ENCODE peak calls at places on chromosomes 12 and 14, in seven cellular contexts. V, N, R, O, Z, K and P are unnamed samples.
A peak's percentile ranks its signal among the peaks of the same experiment; 100 is the strongest.

GRCh38 chr12:84135879-84136278 is 776.7 kb downstream of the SLC6A15 start:
- DNase-seq in V (no peak), N (no peak), R (no peak), O (no peak), Z (no peak), K (no peak), P (no peak)

GRCh38 chr14:104610749-104611310 is 6.3 kb upstream of the TMEM179 start:
- DNase-seq in V (peak; percentile 13), N (no peak), R (no peak), O (no peak), Z (no peak), K (no peak), P (no peak)

GRCh38 chr12:64392221-64392620 is 1.7 kb upstream of the C12orf56 start:
- DNase-seq in V (no peak), N (no peak), R (no peak), O (no peak), Z (no peak), K (peak; percentile 14), P (peak; percentile 42)

GRCh38 chr12:19244312-19244711 is 114.8 kb downstream of the PLEKHA5 start:
- DNase-seq in V (no peak), N (no peak), R (no peak), O (no peak), Z (no peak), K (no peak), P (no peak)

GRCh38 chr14:70814466-70814865 is 5.2 kb upstream of the MAP3K9 start:
- DNase-seq in V (no peak), N (no peak), R (no peak), O (no peak), Z (no peak), K (no peak), P (no peak)

GRCh38 chr12:67728296-67728666 is 79.7 kb downstream of the DYRK2 start:
- DNase-seq in V (no peak), N (no peak), R (no peak), O (no peak), Z (no peak), K (peak; percentile 38), P (no peak)

GRCh38 chr12:76901628-76902386 is 23.0 kb upstream of the CSRP2 start:
- DNase-seq in V (no peak), N (no peak), R (no peak), O (no peak), Z (no peak), K (no peak), P (no peak)

GRCh38 chr14:22847661-22848341 is 11.4 kb downstream of the MMP14 start:
- DNase-seq in V (no peak), N (no peak), R (no peak), O (no peak), Z (no peak), K (no peak), P (peak; percentile 74)

GRCh38 chr12:57165741-57166140 is 18.3 kb upstream of the LRP1-AS start:
- DNase-seq in V (no peak), N (no peak), R (no peak), O (no peak), Z (no peak), K (no peak), P (no peak)

GRCh38 chr14:88323086-88323519 is at the start of gene KCNK10:
- DNase-seq in V (no peak), N (no peak), R (no peak), O (no peak), Z (no peak), K (peak; percentile 17), P (peak; percentile 79)

GRCh38 chr12:4812621-4813327 is 92.6 kb downstream of the GALNT8 start:
- DNase-seq in V (no peak), N (no peak), R (no peak), O (no peak), Z (no peak), K (no peak), P (no peak)

GRCh38 chr12:90682398-90682797 is 272.6 kb downstream of the CCER1 start:
- DNase-seq in V (no peak), N (no peak), R (no peak), O (no peak), Z (no peak), K (no peak), P (no peak)

GRCh38 chr12:42696424-42697149 is 107.0 kb upstream of the PRICKLE1 start:
- DNase-seq in V (peak; percentile 47), N (peak; percentile 25), R (peak; percentile 85), O (no peak), Z (no peak), K (no peak), P (no peak)

GRCh38 chr14:100691395-100692025 is 35.2 kb upstream of the DLK1 start:
- DNase-seq in V (no peak), N (no peak), R (no peak), O (no peak), Z (no peak), K (peak; percentile 64), P (no peak)

GRCh38 chr12:53180931-53181645 is 363 bp upstream of the CSAD start:
- DNase-seq in V (peak; percentile 79), N (peak; percentile 85), R (peak; percentile 88), O (no peak), Z (no peak), K (peak; percentile 87), P (peak; percentile 98)

GRCh38 chr12:121483950-121484349 is 84.0 kb downstream of the RNF34 start:
- DNase-seq in V (no peak), N (no peak), R (no peak), O (no peak), Z (no peak), K (no peak), P (peak; percentile 42)

GRCh38 chr12:2751686-2752085 is 43.1 kb upstream of the FKBP4 start:
- DNase-seq in V (no peak), N (no peak), R (no peak), O (no peak), Z (no peak), K (no peak), P (peak; percentile 76)

DNA sequence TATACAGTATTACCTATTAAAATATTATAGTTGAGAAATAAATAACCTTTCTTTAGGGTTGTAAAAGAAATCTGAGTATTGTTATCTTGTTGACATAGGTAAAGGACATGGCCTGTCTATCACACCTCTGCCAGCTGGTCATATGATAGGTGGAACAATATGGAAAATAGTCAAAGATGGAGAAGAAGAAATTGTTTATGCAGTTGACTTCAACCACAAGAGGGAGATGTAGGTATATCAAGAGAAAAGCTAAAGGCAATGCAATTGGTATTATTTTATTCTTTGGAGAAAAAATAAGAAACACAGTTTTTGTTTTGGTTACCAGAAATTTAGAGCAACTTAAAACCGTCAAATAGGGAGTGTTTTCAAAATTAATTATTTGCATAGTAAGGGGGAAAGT is 13.5 kb downstream of the CPSF2 start:
- DNase-seq in V (no peak), N (no peak), R (no peak), O (no peak), Z (no peak), K (no peak), P (no peak)
- H3K36me3 ChIP-seq in V (peaks cover 100% of the 10 kb centered on the region), N (no peaks in the 10 kb centered on the region), R (peaks cover 100% of the 10 kb centered on the region), O (peaks cover 48% of the 10 kb centered on the region), Z (peaks cover 34% of the 10 kb centered on the region), K (peaks cover 73% of the 10 kb centered on the region), P (peaks cover 27% of the 10 kb centered on the region)

DNA sequence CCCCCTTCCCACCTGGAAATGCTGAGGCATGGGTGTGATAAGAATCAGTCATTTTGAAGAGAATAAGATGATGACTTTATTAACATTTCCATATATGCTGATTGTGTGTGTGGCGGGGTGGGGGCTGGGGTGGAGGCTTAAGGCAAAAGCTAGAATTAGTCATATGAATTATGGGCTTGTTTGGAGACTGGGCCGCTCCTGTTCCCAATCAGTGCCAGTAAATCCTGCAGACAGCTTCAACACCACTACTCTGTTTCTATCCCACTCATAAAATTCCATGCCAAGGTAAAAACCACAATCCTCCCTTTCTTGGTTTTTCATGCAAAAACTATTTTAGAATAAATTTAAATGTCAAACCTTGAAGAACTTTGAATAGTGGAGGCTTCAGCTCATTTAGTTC is 29.9 kb upstream of the SLC38A2 start:
- DNase-seq in V (no peak), N (peak; percentile 50), R (no peak), O (no peak), Z (no peak), K (no peak), P (no peak)
- H3K4me3 ChIP-seq in V (no peak overlapping the region), N (no peak overlapping the region), R (no peak overlapping the region), O (no peak overlapping the region), Z (no peak overlapping the region), K (no peak overlapping the region), P (no peak overlapping the region)

DNA sequence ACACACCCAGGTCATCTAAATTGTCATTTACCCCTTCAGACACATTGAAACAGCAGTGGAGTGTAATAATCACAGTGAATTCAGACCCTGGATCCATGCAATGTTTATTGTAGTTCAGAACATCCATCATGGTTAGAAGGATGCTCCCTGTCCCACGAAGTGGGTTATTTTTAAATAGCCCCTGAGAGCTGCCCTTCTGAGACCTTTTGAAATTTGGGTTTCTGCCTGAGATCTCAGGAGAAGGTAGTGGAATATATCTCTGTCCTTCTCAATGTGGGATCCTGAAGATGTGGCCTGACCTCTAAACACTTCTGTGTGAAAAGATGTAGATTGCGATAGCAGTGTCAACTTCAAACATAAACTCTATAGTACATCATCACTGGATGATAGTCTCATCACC is 1080.6 kb downstream of the TMEM121 start:
- DNase-seq in V (no peak), N (no peak), R (no peak), O (no peak), Z (no peak), K (no peak), P (no peak)
- H3K27me3 ChIP-seq in V (peaks cover 41% of the 10 kb centered on the region), N (no peaks in the 10 kb centered on the region), R (peaks cover 19% of the 10 kb centered on the region), O (no peaks in the 10 kb centered on the region), Z (peaks cover 4% of the 10 kb centered on the region), K (peaks cover 9% of the 10 kb centered on the region), P (no peaks in the 10 kb centered on the region)

GRCh38 chr12:120175062-120175461 is 19.5 kb downstream of the GCN1 start:
- DNase-seq in V (no peak), N (no peak), R (no peak), O (no peak), Z (no peak), K (no peak), P (no peak)
- H3K36me3 ChIP-seq in V (peaks cover 100% of the 10 kb centered on the region), N (no peaks in the 10 kb centered on the region), R (peaks cover 100% of the 10 kb centered on the region), O (peaks cover 95% of the 10 kb centered on the region), Z (peaks cover 16% of the 10 kb centered on the region), K (peaks cover 99% of the 10 kb centered on the region), P (peaks cover 59% of the 10 kb centered on the region)

DNA sequence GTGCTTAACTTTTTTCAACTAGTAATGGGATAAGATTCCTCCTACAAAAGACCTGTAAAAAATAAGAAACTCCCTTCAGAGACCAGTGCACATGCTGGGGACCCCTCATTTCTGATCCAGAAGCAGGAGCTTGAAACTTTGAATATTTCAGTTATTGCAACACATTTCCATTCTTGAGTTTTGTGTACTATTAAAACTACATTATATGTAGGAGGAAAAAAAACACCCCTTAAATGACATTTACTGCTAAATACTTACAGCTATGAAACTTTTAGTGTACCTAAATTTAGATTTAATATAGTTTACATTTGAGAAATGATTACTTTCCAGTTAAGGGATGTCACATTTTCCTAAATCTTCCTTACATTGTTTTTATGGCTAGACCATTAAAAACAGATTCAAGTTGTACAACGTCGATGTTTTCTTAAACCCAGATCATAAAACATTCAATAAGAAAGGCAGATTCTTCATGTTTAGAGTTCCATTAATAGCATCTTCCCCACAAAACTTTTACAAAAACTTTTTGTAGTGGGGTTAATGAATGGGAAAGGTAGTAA is 4.1 kb downstream of the LRIG3 start:
- DNase-seq in V (no peak), N (no peak), R (no peak), O (no peak), Z (no peak), K (no peak), P (no peak)
- H3K4me3 ChIP-seq in V (peak overlapping the region; percentile 83), N (peak overlapping the region; percentile 85), R (peak overlapping the region; percentile 92), O (no peak overlapping the region), Z (no peak overlapping the region), K (no peak overlapping the region), P (no peak overlapping the region)

GRCh38 chr12:96301732-96302131 is 98.5 kb downstream of the CDK17 start:
- DNase-seq in V (no peak), N (no peak), R (no peak), O (no peak), Z (no peak), K (no peak), P (no peak)
- H3K27me3 ChIP-seq in V (no peaks in the 10 kb centered on the region), N (no peaks in the 10 kb centered on the region), R (no peaks in the 10 kb centered on the region), O (no peaks in the 10 kb centered on the region), Z (no peaks in the 10 kb centered on the region), K (no peaks in the 10 kb centered on the region), P (no peaks in the 10 kb centered on the region)